ENCODE peak calls at places on chromosomes 11 and 22, in nine cellular contexts. S is GM23248, N is HL-60, G is upper lobe of right lung, M is skeletal muscle cell, E is NB4, X is cardiac muscle cell, C is bronchial epithelial cell, R is uterus. A is an unnamed sample.

GRCh38 chr11:35257287-35257686 is 118.3 kb downstream of the CD44 start:
- DNase-seq in S (no peak), G (no peak), E (no peak), R (no peak), X (no peak), C (no peak), M (no peak), N (peak; percentile 17), A (peak; percentile 29)

GRCh38 chr11:6654281-6655019 is 1.2 kb downstream of the DCHS1 start:
- DNase-seq in G (no peak), X (no peak), C (no peak), N (no peak), E (no peak), S (no peak), R (peak; percentile 42), M (no peak), A (no peak)

GRCh38 chr11:76885390-76886097 is 24.8 kb downstream of the ACER3 start:
- DNase-seq in X (peak; percentile 79), S (peak; percentile 4), N (no peak), G (peak; percentile 66), R (no peak), E (peak; percentile 44), M (peak; percentile 27), C (peak; percentile 91), A (no peak)

GRCh38 chr22:49551446-49551845 is 276.2 kb downstream of the BRD1 start:
- DNase-seq in X (no peak), S (no peak), M (no peak), N (no peak), E (no peak), G (peak; percentile 59), R (no peak), C (no peak), A (no peak)

GRCh38 chr22:23570681-23571080 is 9.4 kb downstream of the IGLL1 start:
- DNase-seq in X (no peak), E (no peak), S (no peak), N (no peak), R (no peak), G (peak; percentile 39), M (no peak), C (no peak), A (no peak)

GRCh38 chr22:45317551-45318167 is 7.9 kb downstream of the FAM118A start:
- DNase-seq in N (no peak), E (peak; percentile 18), S (peak; percentile 87), G (no peak), R (peak; percentile 47), X (peak; percentile 64), M (no peak), C (peak; percentile 46), A (peak; percentile 44)

GRCh38 chr11:117851852-117852251 is 24.6 kb downstream of the FXYD6 start:
- DNase-seq in M (no peak), R (peak; percentile 61), N (no peak), C (no peak), G (no peak), S (no peak), X (peak; percentile 50), E (no peak), A (no peak)

GRCh38 chr11:116691779-116692178 is 81.0 kb downstream of the BUD13 start:
- DNase-seq in E (peak; percentile 53), N (peak; percentile 31), X (peak; percentile 35), C (peak; percentile 19), M (no peak), G (no peak), S (peak; percentile 52), R (peak; percentile 37), A (peak; percentile 52)

GRCh38 chr11:70422692-70423522 is 24.6 kb downstream of the CTTN start:
- DNase-seq in X (no peak), E (no peak), C (no peak), G (no peak), R (no peak), N (no peak), S (no peak), M (no peak), A (no peak)

GRCh38 chr22:41417622-41418390 is 28.8 kb downstream of the TOB2 start:
- DNase-seq in E (no peak), M (no peak), S (peak; percentile 39), C (no peak), R (peak; percentile 74), X (peak; percentile 39), G (peak; percentile 98), N (no peak), A (peak; percentile 90)

DNA sequence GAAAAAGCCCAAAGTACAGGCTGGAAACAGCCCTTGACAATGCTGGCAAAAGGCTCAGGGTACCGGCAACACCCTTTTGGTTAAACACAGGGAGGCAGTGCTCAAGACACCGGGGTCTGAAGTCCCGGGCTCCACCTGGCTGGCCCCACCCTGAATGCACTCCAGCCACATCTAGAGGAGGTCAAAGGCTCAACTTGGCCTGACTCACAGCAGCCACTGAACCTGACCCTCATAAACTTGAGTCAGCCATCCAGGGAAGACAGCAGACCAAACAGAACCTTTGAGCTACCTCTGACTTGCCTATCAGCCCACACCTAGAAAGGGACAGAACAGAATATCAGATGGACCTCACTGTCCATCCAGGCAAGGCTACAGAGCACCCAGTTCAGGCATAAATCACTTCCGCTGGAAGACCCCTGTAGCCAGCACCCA is 3.8 kb downstream of the CFL1 start:
- DNase-seq in N (no peak), E (no peak), S (no peak), G (peak; percentile 29), R (no peak), C (no peak), M (no peak), X (no peak), A (peak; percentile 99)
- H3K4me3 ChIP-seq in N (no peak overlapping the region), E (no peak overlapping the region), S (no peak overlapping the region), G (no peak overlapping the region), R (no peak overlapping the region), C (no peak overlapping the region), M (no peak overlapping the region), X (no peak overlapping the region), A (no peak overlapping the region)

GRCh38 chr11:13276852-13277718 is 505 bp upstream of the BMAL1 start:
- DNase-seq in E (peak; percentile 93), G (peak; percentile 99), R (peak; percentile 97), N (peak; percentile 94), M (peak; percentile 95), X (peak; percentile 99), C (peak; percentile 89), S (peak; percentile 99), A (peak; percentile 99)

GRCh38 chr11:13279487-13279834 is 1.9 kb downstream of the BMAL1 start:
- DNase-seq in G (no peak), N (no peak), C (no peak), X (no peak), M (no peak), E (no peak), R (no peak), S (no peak), A (no peak)

GRCh38 chr11:13280323-13280722 is 2.7 kb downstream of the BMAL1 start:
- DNase-seq in M (no peak), R (no peak), G (no peak), S (no peak), X (no peak), E (no peak), N (no peak), C (no peak), A (no peak)

GRCh38 chr11:13277719-13278619 is at the start of gene BMAL1:
- DNase-seq in C (no peak), S (peak; percentile 67), N (peak; percentile 46), M (no peak), E (peak; percentile 26), R (peak; percentile 44), X (peak; percentile 11), G (peak; percentile 87), A (peak; percentile 53)

DNA sequence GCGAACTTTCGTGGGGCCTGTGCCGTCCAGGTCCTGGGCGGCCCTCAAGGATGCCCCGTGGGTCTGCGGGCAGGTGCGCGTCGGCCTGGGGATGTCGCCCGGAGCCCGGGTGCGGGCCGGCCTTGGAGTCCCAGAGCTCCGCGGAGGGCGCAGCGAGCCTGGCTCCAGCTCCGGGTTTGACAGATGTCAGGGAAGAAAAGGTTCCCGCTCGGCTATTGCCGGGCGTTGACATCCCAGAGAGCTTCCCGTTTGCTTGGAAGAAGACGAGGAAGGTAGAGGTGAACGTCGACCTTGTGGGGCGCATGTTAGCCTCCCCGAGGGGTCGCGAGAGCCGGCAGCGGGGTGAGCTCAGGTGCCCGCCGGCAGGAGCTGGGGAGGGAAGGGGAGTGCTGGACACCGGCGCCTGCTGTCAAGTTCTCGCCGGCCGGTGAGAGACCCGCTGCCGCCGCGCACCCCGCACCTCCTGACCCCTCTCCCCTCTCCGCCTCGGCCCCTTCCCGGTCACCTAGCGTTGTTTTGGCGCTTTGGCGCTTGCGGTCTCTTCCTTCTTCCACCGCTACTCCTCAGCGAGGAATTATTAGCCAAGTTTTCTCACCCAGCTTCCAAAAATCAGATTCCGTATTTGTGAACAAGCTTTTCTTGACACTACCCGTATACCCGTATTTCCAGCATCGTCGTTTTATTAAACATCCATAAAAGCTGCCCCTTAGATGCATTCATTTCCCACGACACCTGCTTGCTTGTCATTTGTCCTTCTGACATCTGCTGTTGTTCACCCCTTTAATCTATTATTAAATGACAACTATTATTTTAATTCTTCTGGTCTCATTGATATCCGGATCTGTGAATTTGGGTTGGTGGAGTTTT is 1.3 kb downstream of the BMAL1 start:
- DNase-seq in C (no peak), X (no peak), S (peak; percentile 40), R (no peak), G (no peak), N (no peak), M (no peak), E (no peak), A (peak; percentile 25)
- H3K4me3 ChIP-seq in C (peak overlapping the region; percentile 89), X (peak overlapping the region; percentile 83), S (peak overlapping the region; percentile 86), R (peak overlapping the region; percentile 98), G (peak overlapping the region; percentile 100), N (peak overlapping the region; percentile 92), M (peak overlapping the region; percentile 94), E (no peak overlapping the region), A (peak overlapping the region; percentile 99)

GRCh38 chr11:131458421-131458820 is 88.0 kb downstream of the NTM start:
- DNase-seq in G (no peak), M (no peak), R (no peak), C (no peak), N (no peak), S (no peak), X (no peak), E (no peak), A (no peak)
- H3K4me3 ChIP-seq in G (no peak overlapping the region), M (no peak overlapping the region), R (no peak overlapping the region), C (no peak overlapping the region), N (no peak overlapping the region), S (no peak overlapping the region), X (no peak overlapping the region), E (no peak overlapping the region), A (no peak overlapping the region)

DNA sequence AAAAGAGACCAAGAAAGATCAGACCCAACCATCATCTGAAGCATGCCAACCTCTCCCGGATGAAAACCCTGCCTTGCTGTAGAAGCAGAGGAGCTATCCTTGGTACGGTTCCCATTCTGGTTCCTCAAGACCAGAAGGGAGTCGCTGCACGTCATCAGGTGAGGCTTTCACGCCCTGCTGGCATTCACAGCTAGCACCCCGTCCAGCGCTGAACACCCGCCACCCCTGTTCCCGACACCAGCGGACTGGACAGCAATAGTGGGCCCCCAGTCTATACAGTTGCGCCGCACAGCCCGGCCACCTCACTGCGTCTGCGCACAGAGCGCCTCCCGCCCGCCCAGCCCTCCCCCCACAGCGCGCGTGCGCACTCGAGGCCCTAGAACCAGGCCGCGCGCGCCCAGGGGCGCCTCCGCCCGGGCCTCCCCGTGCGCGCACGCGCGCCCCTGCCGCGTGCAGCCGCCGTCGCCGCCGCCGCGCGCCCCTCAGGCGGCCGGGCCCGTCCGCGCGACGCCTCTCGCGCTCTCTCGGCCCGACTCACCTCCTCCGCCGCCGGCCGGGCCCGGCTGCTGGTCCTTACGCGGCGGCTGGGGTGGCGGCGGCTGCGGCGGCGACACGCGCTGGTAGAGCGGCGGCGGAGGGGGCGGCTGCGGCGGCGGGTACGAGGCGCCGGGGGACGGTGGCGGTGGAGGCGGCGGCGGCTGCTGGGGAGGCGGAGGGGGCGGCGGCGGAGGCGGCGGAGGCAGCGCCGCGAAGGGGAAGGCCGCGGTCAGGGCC is 706 bp downstream of the SF1 start:
- DNase-seq in S (peak; percentile 92), G (peak; percentile 92), E (peak; percentile 86), N (peak; percentile 63), X (peak; percentile 83), R (peak; percentile 80), M (peak; percentile 36), C (peak; percentile 66), A (peak; percentile 89)
- H3K4me3 ChIP-seq in S (peak overlapping the region; percentile 94), G (peak overlapping the region; percentile 82), E (peak overlapping the region; percentile 91), N (peak overlapping the region; percentile 80), X (peak overlapping the region; percentile 87), R (peak overlapping the region; percentile 88), M (peak overlapping the region; percentile 71), C (peak overlapping the region; percentile 69), A (peak overlapping the region; percentile 92)

A was measured in small intestine.